ENCODE peak calls at places on chromosome 17, in ten cellular contexts. O, H, B, K, E, U, Q, G, D and N are unnamed samples.

GRCh38 chr17:74728033-74728701 is 8.9 kb upstream of the RAB37 start:
- DNase-seq in O (no peak), H (no peak), B (no peak), K (no peak), E (no peak), U (no peak), Q (no peak), G (no peak), D (no peak), N (no peak)

GRCh38 chr17:33642002-33642401 is 348.9 kb upstream of the ASIC2 start:
- DNase-seq in O (no peak), H (no peak), B (no peak), K (no peak), E (no peak), U (no peak), Q (no peak), G (peak), D (no peak), N (no peak)

GRCh38 chr17:50565559-50566350 is 5.2 kb downstream of the CACNA1G start:
- DNase-seq in O (no peak), H (peak), B (no peak), K (no peak), E (no peak), U (no peak), Q (no peak), G (peak), D (no peak), N (no peak)

GRCh38 chr17:33322063-33322462 is 29.0 kb upstream of the ASIC2 start:
- DNase-seq in O (no peak), H (no peak), B (no peak), K (no peak), E (no peak), U (no peak), Q (no peak), G (no peak), D (no peak), N (no peak)

GRCh38 chr17:647340-648197 is 67.1 kb downstream of the VPS53 start:
- DNase-seq in O (no peak), H (no peak), B (no peak), K (no peak), E (no peak), U (no peak), Q (no peak), G (no peak), D (no peak), N (no peak)

GRCh38 chr17:57862990-57863667 is 13.3 kb upstream of the MRPS23 start:
- DNase-seq in O (no peak), H (no peak), B (peak), K (no peak), E (no peak), U (no peak), Q (no peak), G (no peak), D (no peak), N (no peak)

GRCh38 chr17:59287452-59287851 is 44.0 kb upstream of the YPEL2 start:
- DNase-seq in O (no peak), H (peak), B (no peak), K (no peak), E (peak), U (no peak), Q (no peak), G (no peak), D (no peak), N (peak)

GRCh38 chr17:81858967-81859905 is 1.1 kb downstream of the P4HB start:
- DNase-seq in O (no peak), H (no peak), B (no peak), K (no peak), E (no peak), U (no peak), Q (no peak), G (no peak), D (no peak), N (no peak)

GRCh38 chr17:57370583-57370982 is 114.3 kb downstream of the MSI2 start:
- DNase-seq in O (no peak), H (no peak), B (no peak), K (no peak), E (no peak), U (no peak), Q (no peak), G (no peak), D (no peak), N (no peak)

GRCh38 chr17:49707246-49707607 is 537 bp downstream of the SLC35B1 start:
- DNase-seq in O (no peak), H (no peak), B (no peak), K (no peak), E (no peak), U (no peak), Q (no peak), G (no peak), D (no peak), N (no peak)

GRCh38 chr17:8126306-8127066 is 2.6 kb upstream of the HES7 start:
- DNase-seq in O (peak), H (peak), B (peak), K (no peak), E (no peak), U (no peak), Q (no peak), G (peak), D (no peak), N (no peak)

GRCh38 chr17:494601-495195 is 142.1 kb upstream of the RPH3AL start:
- DNase-seq in O (no peak), H (no peak), B (no peak), K (no peak), E (no peak), U (no peak), Q (no peak), G (no peak), D (no peak), N (no peak)

GRCh38 chr17:77354420-77354720 is 213.6 kb downstream of the SEC14L1 start:
- DNase-seq in O (no peak), H (no peak), B (no peak), K (no peak), E (no peak), U (no peak), Q (no peak), G (no peak), D (no peak), N (no peak)

GRCh38 chr17:17134051-17134951 is 71.8 kb downstream of the PLD6 start:
- DNase-seq in O (no peak), H (no peak), B (no peak), K (no peak), E (no peak), U (no peak), Q (no peak), G (no peak), D (no peak), N (no peak)

GRCh38 chr17:19410101-19410500 is 931 bp upstream of the RNF112 start:
- DNase-seq in O (no peak), H (no peak), B (no peak), K (no peak), E (no peak), U (no peak), Q (no peak), G (no peak), D (no peak), N (no peak)

GRCh38 chr17:70013911-70014310 is 61.1 kb upstream of the KCNJ16 start:
- DNase-seq in O (no peak), H (no peak), B (no peak), K (no peak), E (no peak), U (no peak), Q (no peak), G (no peak), D (no peak), N (no peak)
- TF ChIP-seq POLR2A in O (no peak), H (no peak), B (no peak), K (no peak), E (no peak), U (no peak), Q (no peak), G (no peak), D (no peak), N (no peak)

GRCh38 chr17:44327715-44328449 is 3.3 kb upstream of the SLC25A39 start:
- DNase-seq in O (no peak), H (no peak), B (no peak), K (no peak), E (no peak), U (no peak), Q (no peak), G (no peak), D (no peak), N (no peak)
- TF ChIP-seq POLR2A in O (no peak), H (no peak), B (no peak), K (no peak), E (no peak), U (no peak), Q (no peak), G (no peak), D (no peak), N (no peak)

GRCh38 chr17:40063915-40064531 is 1.3 kb downstream of the THRA start:
- DNase-seq in O (no peak), H (no peak), B (no peak), K (peak), E (no peak), U (peak), Q (no peak), G (no peak), D (no peak), N (no peak)

GRCh38 chr17:40060887-40061480 is 1.8 kb upstream of the THRA start:
- DNase-seq in O (no peak), H (no peak), B (no peak), K (no peak), E (no peak), U (no peak), Q (no peak), G (no peak), D (no peak), N (no peak)

GRCh38 chr17:40061532-40062038 is 1.2 kb upstream of the THRA start:
- DNase-seq in O (no peak), H (no peak), B (no peak), K (no peak), E (no peak), U (no peak), Q (no peak), G (no peak), D (no peak), N (no peak)

GRCh38 chr17:40063034-40063765 is 435 bp downstream of the THRA start:
- DNase-seq in O (peak), H (no peak), B (peak), K (peak), E (peak), U (no peak), Q (peak), G (no peak), D (no peak), N (no peak)

GRCh38 chr17:40062347-40063033 is at the start of gene THRA:
- DNase-seq in O (peak), H (peak), B (peak), K (peak), E (peak), U (peak), Q (peak), G (no peak), D (no peak), N (no peak)
- TF ChIP-seq POLR2A in O (no peak), H (no peak), B (peak), K (no peak), E (no peak), U (no peak), Q (no peak), G (no peak), D (no peak), N (no peak)

DNA sequence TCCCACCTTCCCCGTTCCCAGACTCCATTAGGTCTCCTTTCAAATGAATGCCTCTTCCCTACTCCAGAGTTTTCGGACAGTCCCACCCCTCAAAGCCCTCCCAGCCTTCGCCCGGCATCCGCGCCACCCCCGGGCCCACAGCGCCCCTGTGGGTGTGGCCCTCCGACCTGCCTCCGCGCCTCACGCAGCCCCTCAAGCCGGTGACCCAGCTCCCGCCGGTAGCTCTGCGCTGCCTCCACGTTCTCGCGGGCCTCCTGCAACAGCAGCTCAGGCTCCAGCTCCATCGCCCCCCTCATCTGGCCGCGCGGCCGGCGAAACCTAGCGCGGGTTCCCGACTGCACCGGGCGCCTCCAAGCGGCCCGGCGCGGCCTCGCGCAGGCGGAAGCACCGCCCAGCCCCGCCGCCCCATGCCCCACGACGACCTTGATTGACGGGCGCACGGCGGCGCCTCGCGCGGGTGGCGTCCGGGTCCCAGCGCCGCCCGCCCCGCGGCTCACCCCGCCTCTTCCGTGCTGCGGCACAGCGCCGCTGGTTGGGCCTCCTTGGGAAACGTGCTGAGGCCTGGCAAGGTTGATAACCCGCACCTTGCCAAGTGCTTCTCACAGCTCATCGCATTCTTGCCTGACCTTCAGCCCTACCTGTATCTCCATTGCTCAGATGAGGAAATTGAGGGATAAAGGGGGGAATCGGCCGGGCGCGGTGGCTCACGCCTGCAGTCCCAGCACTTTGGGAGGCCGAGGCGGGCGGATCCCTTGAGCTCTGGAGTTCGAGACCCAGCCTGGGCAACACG is at the start of gene CRLF3:
- DNase-seq in O (peak), H (peak), B (peak), K (peak), E (peak), U (peak), Q (peak), G (peak), D (peak), N (peak)
- TF ChIP-seq POLR2A in O (peak), H (peak), B (peak), K (no peak), E (peak), U (peak), Q (no peak), G (peak), D (peak), N (peak)

DNA sequence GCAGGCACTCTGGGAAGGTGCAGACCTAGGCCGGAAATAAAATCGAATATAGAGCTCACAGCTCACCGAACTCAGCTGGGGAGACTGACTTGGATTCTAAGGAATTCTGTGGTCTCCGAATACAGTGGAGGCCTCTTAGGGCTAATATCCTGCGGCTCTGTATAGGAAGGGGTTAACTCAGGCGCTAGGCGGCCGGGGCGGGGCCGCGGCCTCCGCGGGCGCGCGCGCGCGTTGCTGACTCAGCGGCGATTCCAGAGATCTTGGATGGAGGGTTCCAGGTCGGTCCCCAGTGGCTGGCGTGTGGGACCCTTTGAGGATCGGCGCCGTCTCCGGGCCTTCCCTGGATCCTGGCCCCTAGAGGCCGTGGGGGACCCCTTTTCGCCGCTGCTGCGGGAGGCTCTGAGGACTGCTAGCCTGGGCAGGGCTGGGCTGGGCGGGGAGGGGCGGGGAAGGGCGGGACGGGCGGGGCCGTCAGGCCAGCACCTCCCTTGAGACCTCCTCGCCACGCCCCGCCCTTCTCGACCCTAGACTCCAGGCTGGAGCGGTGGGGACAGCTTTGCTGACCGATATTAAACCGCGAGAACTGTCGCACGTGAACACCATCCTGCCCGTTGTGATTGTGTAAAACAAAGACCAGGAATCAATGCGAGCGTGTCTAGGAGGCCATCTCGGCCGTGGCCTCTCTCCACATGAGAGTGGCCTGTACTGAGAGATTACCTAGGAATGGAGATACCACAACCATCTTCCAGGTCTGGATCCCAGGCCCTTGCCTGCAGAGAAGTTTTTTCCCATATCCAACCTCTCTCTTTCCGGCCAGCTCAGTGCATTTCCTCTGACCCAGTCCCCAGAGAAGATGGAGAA is 1.4 kb upstream of the PLEKHH3 start:
- DNase-seq in O (peak), H (peak), B (peak), K (peak), E (peak), U (peak), Q (peak), G (peak), D (no peak), N (peak)
- TF ChIP-seq POLR2A in O (peak), H (peak), B (peak), K (no peak), E (no peak), U (peak), Q (no peak), G (peak), D (peak), N (peak)

GRCh38 chr17:76079577-76080206 is 710 bp downstream of the ZACN start:
- DNase-seq in O (no peak), H (no peak), B (no peak), K (no peak), E (no peak), U (no peak), Q (no peak), G (no peak), D (no peak), N (no peak)
- TF ChIP-seq POLR2A in O (no peak), H (no peak), B (no peak), K (no peak), E (no peak), U (no peak), Q (no peak), G (peak), D (peak), N (no peak)

GRCh38 chr17:2952174-2952845 is 111.1 kb downstream of the OR1D5 start:
- DNase-seq in O (no peak), H (no peak), B (no peak), K (no peak), E (no peak), U (no peak), Q (peak), G (no peak), D (no peak), N (no peak)
- TF ChIP-seq POLR2A in O (no peak), H (no peak), B (no peak), K (no peak), E (no peak), U (no peak), Q (no peak), G (no peak), D (no peak), N (no peak)